ENCODE peak calls at places on chromosomes 6 and 20, in four cellular contexts. Y is GM12878, Z is HepG2, O is NB4. K is an unnamed sample.

GRCh38 chr20:45450097-45450818 is 19.3 kb upstream of the WFDC2 start:
- DNase-seq in O (peak), Y (no peak), Z (peak), K (peak)

GRCh38 chr6:35497571-35498406 is 910 bp upstream of the TEAD3 start:
- DNase-seq in Z (peak), O (peak), Y (no peak), K (peak)

GRCh38 chr6:135922746-135923145 is 71.2 kb downstream of the PDE7B start:
- DNase-seq in O (no peak), Z (no peak), Y (no peak), K (no peak)

GRCh38 chr6:165697171-165697570 is 34.1 kb upstream of the PDE10A start:
- DNase-seq in Z (no peak), Y (no peak), O (no peak), K (no peak)

GRCh38 chr6:146543211-146543939 is at the start of gene RAB32:
- DNase-seq in Z (peak), O (peak), Y (no peak), K (peak)

GRCh38 chr6:132764370-132764769 is 6.7 kb upstream of the VNN2 start:
- DNase-seq in Y (no peak), Z (no peak), O (no peak), K (peak)

GRCh38 chr6:89986650-89987074 is 92.4 kb downstream of the GJA10 start:
- DNase-seq in Z (no peak), Y (no peak), O (no peak), K (no peak)

GRCh38 chr6:56381852-56382251 is 134.5 kb upstream of the COL21A1 start:
- DNase-seq in Y (peak), O (no peak), Z (peak), K (no peak)

GRCh38 chr6:20340459-20340858 is 61.2 kb upstream of the E2F3 start:
- DNase-seq in Y (no peak), O (no peak), Z (no peak), K (no peak)

GRCh38 chr6:106692112-106692822 is 62.9 kb downstream of the QRSL1 start:
- DNase-seq in O (no peak), Y (no peak), Z (no peak), K (peak)

GRCh38 chr20:63081351-63081750 is 74.6 kb upstream of the BHLHE23 start:
- DNase-seq in Y (no peak), O (no peak), Z (no peak), K (no peak)

GRCh38 chr6:26516481-26517427 is 16.7 kb downstream of the BTN1A1 start:
- DNase-seq in Y (no peak), O (no peak), Z (peak), K (no peak)

GRCh38 chr6:147974376-147974775 is 368.3 kb upstream of the SASH1 start:
- DNase-seq in Y (no peak), O (no peak), Z (peak), K (no peak)

GRCh38 chr6:16276991-16277981 is 38.9 kb downstream of the GMPR start:
- DNase-seq in Z (peak), O (peak), Y (no peak), K (peak)

GRCh38 chr6:107264357-107264831 is 149.1 kb upstream of the BEND3 start:
- DNase-seq in O (peak), Y (no peak), Z (peak), K (peak)

GRCh38 chr6:148296746-148297145 is 45.9 kb upstream of the SASH1 start:
- DNase-seq in Y (no peak), Z (no peak), O (no peak), K (no peak)

GRCh38 chr6:87504440-87504839 is 31.7 kb downstream of the SLC35A1 start:
- DNase-seq in Z (no peak), Y (no peak), O (no peak), K (no peak)

GRCh38 chr20:53752583-53752970 is 158.9 kb upstream of the ZNF217 start:
- DNase-seq in Z (no peak), O (no peak), Y (no peak), K (peak)

GRCh38 chr6:43746071-43746470 is 23.9 kb upstream of the VEGFA start:
- DNase-seq in O (no peak), Z (no peak), Y (no peak), K (no peak)

GRCh38 chr20:62861732-62862336 is at the start of gene TCFL5:
- DNase-seq in Y (no peak), Z (peak), O (peak), K (peak)

GRCh38 chr6:71406871-71407860 is 118.6 kb downstream of the OGFRL1 start:
- DNase-seq in Z (no peak), O (no peak), Y (no peak), K (peak)

GRCh38 chr6:5378331-5378730 is 117.0 kb downstream of the FARS2 start:
- DNase-seq in O (no peak), Y (no peak), Z (no peak), K (no peak)

GRCh38 chr6:159213401-159213800 is 44.2 kb downstream of the FNDC1 start:
- DNase-seq in Z (no peak), O (no peak), Y (no peak), K (no peak)

GRCh38 chr6:154842828-154843227 is 109.6 kb downstream of the SCAF8 start:
- DNase-seq in Z (no peak), Y (no peak), O (no peak), K (no peak)

GRCh38 chr6:149128489-149129145 is 188.9 kb upstream of the TAB2 start:
- DNase-seq in O (no peak), Y (no peak), Z (no peak), K (no peak)

GRCh38 chr20:53495357-53495756 is 98.3 kb downstream of the ZNF217 start:
- DNase-seq in Z (no peak), Y (no peak), O (no peak), K (no peak)

GRCh38 chr6:71404145-71404966 is 115.7 kb downstream of the OGFRL1 start:
- DNase-seq in Y (no peak), Z (peak), O (no peak), K (peak)

GRCh38 chr20:41362748-41363140 is 3.9 kb downstream of the EMILIN3 start:
- DNase-seq in O (no peak), Z (no peak), Y (no peak), K (no peak)

GRCh38 chr6:33822575-33823395 is 19.0 kb upstream of the MLN start:
- DNase-seq in Y (no peak), O (peak), Z (peak), K (peak)

GRCh38 chr6:75167426-75167825 is 38.4 kb downstream of the COL12A1 start:
- DNase-seq in O (no peak), Y (no peak), Z (no peak), K (no peak)

GRCh38 chr6:43075791-43076092 is 372 bp upstream of the PTK7 start:
- DNase-seq in Y (no peak), O (no peak), Z (no peak), K (no peak)

GRCh38 chr20:9131841-9132240 is 63.0 kb downstream of the PLCB4 start:
- DNase-seq in O (no peak), Y (no peak), Z (no peak), K (no peak)

GRCh38 chr6:81204741-81205140 is 547.7 kb downstream of the TENT5A start:
- DNase-seq in Z (no peak), O (no peak), Y (no peak), K (no peak)

GRCh38 chr6:49606696-49607390 is 29.8 kb downstream of the RHAG start:
- DNase-seq in Y (peak), Z (peak), O (peak), K (peak)

GRCh38 chr6:109396319-109396718 is 14.1 kb upstream of the CD164 start:
- DNase-seq in O (no peak), Y (no peak), Z (no peak), K (no peak)

GRCh38 chr6:109389650-109390274 is 7.5 kb upstream of the CD164 start:
- DNase-seq in Y (no peak), Z (no peak), O (no peak), K (no peak)

GRCh38 chr6:109388265-109388664 is 6.0 kb upstream of the CD164 start:
- DNase-seq in Y (no peak), O (no peak), Z (no peak), K (no peak)

GRCh38 chr6:109397020-109397419 is 14.8 kb upstream of the CD164 start:
- DNase-seq in O (peak), Y (no peak), Z (no peak), K (no peak)

DNA sequence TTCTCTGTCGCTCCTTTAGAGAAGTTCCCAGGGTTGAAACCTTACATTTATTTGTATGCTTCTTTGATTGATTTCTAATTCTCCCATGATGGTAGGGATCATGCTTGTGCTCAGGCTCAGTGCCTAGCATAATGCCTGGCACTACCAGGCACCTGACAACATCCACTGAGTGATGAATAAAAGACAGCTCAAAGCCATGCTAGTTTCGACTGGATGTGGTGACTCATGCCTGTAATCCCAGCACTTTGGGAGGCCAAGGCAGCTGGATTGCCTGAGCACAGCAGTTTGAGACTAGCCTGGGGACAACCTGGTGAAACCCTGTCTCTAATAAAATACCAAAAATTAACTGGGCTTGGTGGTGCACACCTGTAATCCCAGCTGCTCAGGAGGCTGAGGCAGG is 11.6 kb upstream of the CD164 start:
- DNase-seq in Y (no peak), Z (no peak), O (no peak), K (no peak)
- TF ChIP-seq MYC in Y (no peak), Z (no peak), O (no peak), K (no peak)

GRCh38 chr6:137024172-137024990 is 20.4 kb downstream of the IL20RA start:
- DNase-seq in Y (no peak), Z (no peak), O (no peak), K (no peak)
- TF ChIP-seq MYC in Y (no peak), Z (no peak), O (no peak), K (no peak)

GRCh38 chr6:160309718-160310117 is 38.5 kb upstream of the SLC22A3 start:
- DNase-seq in O (no peak), Y (no peak), Z (no peak), K (no peak)

GRCh38 chr6:160301341-160301740 is 42.7 kb upstream of the SLC22A2 start:
- DNase-seq in Z (no peak), Y (no peak), O (no peak), K (no peak)

DNA sequence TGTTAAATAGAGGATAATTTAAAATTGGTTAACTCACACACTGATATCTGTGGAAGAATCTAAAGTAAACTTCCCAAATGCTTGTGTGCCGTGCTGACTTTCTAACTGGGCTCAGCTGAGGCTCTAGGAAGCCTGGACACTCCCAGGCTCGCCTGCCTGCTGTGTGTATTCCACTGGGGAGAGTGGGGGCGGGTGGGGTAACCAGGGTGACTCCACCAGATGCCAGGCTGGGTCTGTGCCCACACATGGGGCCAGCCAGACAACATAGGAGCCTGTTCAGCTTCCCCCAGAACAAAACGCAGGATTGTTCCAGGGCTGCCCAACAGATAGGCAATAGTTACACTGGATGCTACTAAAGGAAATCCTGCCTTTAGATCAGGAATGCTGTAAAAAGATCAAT is 41.9 kb upstream of the SLC22A3 start:
- DNase-seq in O (no peak), Z (no peak), Y (no peak), K (no peak)
- TF ChIP-seq MYC in O (no peak), Z (no peak), Y (no peak), K (no peak)

DNA sequence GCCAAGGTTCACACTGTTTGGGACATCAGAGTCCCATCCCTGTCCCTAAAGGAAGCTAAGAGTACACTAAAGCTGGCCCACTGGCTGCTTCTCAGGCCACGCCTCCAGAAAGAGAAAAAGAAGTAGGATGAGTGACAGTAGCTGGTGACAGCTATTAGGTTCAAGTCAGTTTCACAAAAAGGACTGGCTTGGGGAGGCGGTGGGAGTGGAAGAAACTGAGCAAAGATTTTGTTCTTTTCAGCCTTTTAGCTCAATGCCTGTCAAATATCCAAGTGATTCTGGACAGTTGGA is 374.7 kb downstream of the ZFAND3 start:
- DNase-seq in Z (no peak), Y (no peak), O (no peak), K (no peak)
- TF ChIP-seq MYC in Z (no peak), Y (no peak), O (no peak), K (no peak)

GRCh38 chr20:23602699-23603098 is 3.0 kb downstream of the CST9 start:
- DNase-seq in Z (no peak), O (no peak), Y (no peak), K (no peak)
- TF ChIP-seq MYC in Z (no peak), O (no peak), Y (no peak), K (no peak)

DNA sequence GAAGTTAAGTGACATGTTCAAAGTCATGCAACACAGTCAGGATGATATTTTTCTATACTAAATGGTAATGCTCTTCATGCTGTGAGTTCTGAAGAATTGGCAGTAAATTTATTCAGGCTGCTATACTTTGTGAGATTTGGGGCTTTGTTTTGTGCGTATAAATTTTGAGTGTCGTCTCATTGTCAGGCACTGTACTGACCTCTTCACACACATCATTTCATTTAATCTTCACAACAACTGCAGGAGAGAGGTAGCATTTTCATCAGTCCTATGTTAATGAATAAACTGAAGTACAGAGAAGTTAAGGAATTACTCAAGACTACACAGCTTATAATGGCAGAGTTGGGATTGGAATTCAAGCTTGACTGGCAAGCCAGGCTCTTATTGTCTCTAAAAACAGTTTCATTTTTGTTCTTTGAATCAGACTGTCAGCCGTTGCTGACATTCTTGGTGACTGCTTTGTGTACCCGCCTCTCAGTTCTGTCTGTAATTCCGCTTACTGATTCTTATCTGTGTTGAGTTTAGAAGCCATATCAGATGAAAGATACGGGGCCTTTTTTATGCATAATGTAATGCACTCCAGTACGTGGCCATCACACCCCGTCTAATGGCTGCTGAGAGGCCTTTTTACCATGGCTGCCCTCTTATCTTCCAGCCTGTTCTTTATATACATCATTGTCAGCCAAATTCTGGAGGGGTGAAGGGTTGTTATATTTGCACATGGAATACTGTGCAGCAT is 274.9 kb downstream of the UTRN start:
- DNase-seq in Y (no peak), O (no peak), Z (peak), K (no peak)
- TF ChIP-seq MYC in Y (no peak), O (no peak), Z (no peak), K (no peak)